ENCODE peak calls at places on chromosomes 11 and 22, in six cellular contexts. One of them, this sample, is unnamed.

GRCh38 chr11:20131744-20132666 is 28.3 kb downstream of the DBX1 start:
- DNase-seq in stimulated activated CD4-positive, alpha-beta T cell treated with anti-CD3 and anti-CD28 coated beads, Interleukin-1b, Interleukin-23, amount 100 ng/mL, for 1 hour: no peak
- DNase-seq in NCI-H146: no peak
- DNase-seq in sciatic nerve: peak; percentile 80
- DNase-seq in bronchial epithelial cell: peak; percentile 45
- DNase-seq in T-cell: peak; percentile 19
- DNase-seq in this sample: no peak

GRCh38 chr22:38316340-38317236 is 645 bp downstream of the CSNK1E start:
- DNase-seq in bronchial epithelial cell: no peak
- DNase-seq in T-cell: peak; percentile 52
- DNase-seq in sciatic nerve: peak; percentile 86
- DNase-seq in stimulated activated CD4-positive, alpha-beta T cell treated with anti-CD3 and anti-CD28 coated beads, Interleukin-1b, Interleukin-23, amount 100 ng/mL, for 1 hour: no peak
- DNase-seq in NCI-H146: peak; percentile 35
- DNase-seq in this sample: no peak

GRCh38 chr22:28031383-28031922 is 112.4 kb upstream of the PITPNB start:
- DNase-seq in bronchial epithelial cell: no peak
- DNase-seq in stimulated activated CD4-positive, alpha-beta T cell treated with anti-CD3 and anti-CD28 coated beads, Interleukin-1b, Interleukin-23, amount 100 ng/mL, for 1 hour: no peak
- DNase-seq in sciatic nerve: peak; percentile 18
- DNase-seq in T-cell: no peak
- DNase-seq in NCI-H146: no peak
- DNase-seq in this sample: no peak

GRCh38 chr11:119999220-119999619 is 138.7 kb downstream of the TRIM29 start:
- DNase-seq in bronchial epithelial cell: peak; percentile 21
- DNase-seq in NCI-H146: peak; percentile 51
- DNase-seq in T-cell: no peak
- DNase-seq in sciatic nerve: no peak
- DNase-seq in stimulated activated CD4-positive, alpha-beta T cell treated with anti-CD3 and anti-CD28 coated beads, Interleukin-1b, Interleukin-23, amount 100 ng/mL, for 1 hour: no peak
- DNase-seq in this sample: no peak

GRCh38 chr11:1298695-1299492 is 10.5 kb downstream of the TOLLIP start:
- DNase-seq in T-cell: no peak
- DNase-seq in stimulated activated CD4-positive, alpha-beta T cell treated with anti-CD3 and anti-CD28 coated beads, Interleukin-1b, Interleukin-23, amount 100 ng/mL, for 1 hour: no peak
- DNase-seq in sciatic nerve: peak; percentile 89
- DNase-seq in NCI-H146: no peak
- DNase-seq in bronchial epithelial cell: peak; percentile 85
- DNase-seq in this sample: peak; percentile 84

GRCh38 chr11:99687320-99687719 is 666.6 kb downstream of the CNTN5 start:
- DNase-seq in NCI-H146: peak; percentile 1
- DNase-seq in stimulated activated CD4-positive, alpha-beta T cell treated with anti-CD3 and anti-CD28 coated beads, Interleukin-1b, Interleukin-23, amount 100 ng/mL, for 1 hour: no peak
- DNase-seq in sciatic nerve: no peak
- DNase-seq in T-cell: no peak
- DNase-seq in bronchial epithelial cell: no peak
- DNase-seq in this sample: no peak

GRCh38 chr11:68314886-68315580 is 2.6 kb downstream of the LRP5 start:
- DNase-seq in sciatic nerve: no peak
- DNase-seq in bronchial epithelial cell: peak; percentile 68
- DNase-seq in NCI-H146: no peak
- DNase-seq in T-cell: no peak
- DNase-seq in stimulated activated CD4-positive, alpha-beta T cell treated with anti-CD3 and anti-CD28 coated beads, Interleukin-1b, Interleukin-23, amount 100 ng/mL, for 1 hour: no peak
- DNase-seq in this sample: no peak

GRCh38 chr11:119380160-119380815 is 1.2 kb downstream of the USP2 start:
- DNase-seq in NCI-H146: no peak
- DNase-seq in T-cell: no peak
- DNase-seq in stimulated activated CD4-positive, alpha-beta T cell treated with anti-CD3 and anti-CD28 coated beads, Interleukin-1b, Interleukin-23, amount 100 ng/mL, for 1 hour: no peak
- DNase-seq in sciatic nerve: peak; percentile 58
- DNase-seq in bronchial epithelial cell: no peak
- DNase-seq in this sample: no peak

GRCh38 chr11:63572026-63572688 is 9.0 kb upstream of the PLAAT2 start:
- DNase-seq in stimulated activated CD4-positive, alpha-beta T cell treated with anti-CD3 and anti-CD28 coated beads, Interleukin-1b, Interleukin-23, amount 100 ng/mL, for 1 hour: no peak
- DNase-seq in T-cell: no peak
- DNase-seq in NCI-H146: no peak
- DNase-seq in sciatic nerve: no peak
- DNase-seq in bronchial epithelial cell: no peak
- DNase-seq in this sample: no peak

GRCh38 chr22:50684986-50685385 is 12.4 kb downstream of the SHANK3 start:
- DNase-seq in NCI-H146: no peak
- DNase-seq in sciatic nerve: no peak
- DNase-seq in bronchial epithelial cell: no peak
- DNase-seq in stimulated activated CD4-positive, alpha-beta T cell treated with anti-CD3 and anti-CD28 coated beads, Interleukin-1b, Interleukin-23, amount 100 ng/mL, for 1 hour: no peak
- DNase-seq in T-cell: no peak
- DNase-seq in this sample: no peak

GRCh38 chr11:134949121-134949591 is 537.1 kb upstream of the B3GAT1 start:
- DNase-seq in NCI-H146: no peak
- DNase-seq in bronchial epithelial cell: peak; percentile 67
- DNase-seq in sciatic nerve: no peak
- DNase-seq in T-cell: no peak
- DNase-seq in stimulated activated CD4-positive, alpha-beta T cell treated with anti-CD3 and anti-CD28 coated beads, Interleukin-1b, Interleukin-23, amount 100 ng/mL, for 1 hour: no peak
- DNase-seq in this sample: no peak

GRCh38 chr22:48827228-48827810 is 1000.4 kb downstream of the BRD1 start:
- DNase-seq in bronchial epithelial cell: peak; percentile 7
- DNase-seq in sciatic nerve: no peak
- DNase-seq in T-cell: no peak
- DNase-seq in NCI-H146: peak; percentile 90
- DNase-seq in stimulated activated CD4-positive, alpha-beta T cell treated with anti-CD3 and anti-CD28 coated beads, Interleukin-1b, Interleukin-23, amount 100 ng/mL, for 1 hour: no peak
- DNase-seq in this sample: no peak

GRCh38 chr22:20258584-20259335 is 9.4 kb downstream of the RTN4R start:
- DNase-seq in T-cell: no peak
- DNase-seq in sciatic nerve: no peak
- DNase-seq in bronchial epithelial cell: no peak
- DNase-seq in stimulated activated CD4-positive, alpha-beta T cell treated with anti-CD3 and anti-CD28 coated beads, Interleukin-1b, Interleukin-23, amount 100 ng/mL, for 1 hour: no peak
- DNase-seq in NCI-H146: no peak
- DNase-seq in this sample: no peak

GRCh38 chr11:44271286-44271685 is 38.7 kb downstream of the ALX4 start:
- DNase-seq in sciatic nerve: no peak
- DNase-seq in bronchial epithelial cell: no peak
- DNase-seq in T-cell: no peak
- DNase-seq in stimulated activated CD4-positive, alpha-beta T cell treated with anti-CD3 and anti-CD28 coated beads, Interleukin-1b, Interleukin-23, amount 100 ng/mL, for 1 hour: no peak
- DNase-seq in NCI-H146: no peak
- DNase-seq in this sample: no peak

GRCh38 chr11:94747136-94748110 is 20.7 kb upstream of the AMOTL1 start:
- DNase-seq in stimulated activated CD4-positive, alpha-beta T cell treated with anti-CD3 and anti-CD28 coated beads, Interleukin-1b, Interleukin-23, amount 100 ng/mL, for 1 hour: no peak
- DNase-seq in sciatic nerve: no peak
- DNase-seq in T-cell: no peak
- DNase-seq in NCI-H146: no peak
- DNase-seq in bronchial epithelial cell: peak; percentile 100
- DNase-seq in this sample: peak; percentile 78

GRCh38 chr11:46346886-46347636 is at the start of gene DGKZ:
- DNase-seq in NCI-H146: peak; percentile 76
- DNase-seq in sciatic nerve: peak; percentile 89
- DNase-seq in bronchial epithelial cell: peak; percentile 60
- DNase-seq in stimulated activated CD4-positive, alpha-beta T cell treated with anti-CD3 and anti-CD28 coated beads, Interleukin-1b, Interleukin-23, amount 100 ng/mL, for 1 hour: peak; percentile 78
- DNase-seq in T-cell: peak; percentile 80
- DNase-seq in this sample: no peak

GRCh38 chr11:28146123-28146751 is 38.0 kb downstream of the METTL15 start:
- DNase-seq in NCI-H146: no peak
- DNase-seq in bronchial epithelial cell: peak; percentile 93
- DNase-seq in sciatic nerve: no peak
- DNase-seq in T-cell: no peak
- DNase-seq in stimulated activated CD4-positive, alpha-beta T cell treated with anti-CD3 and anti-CD28 coated beads, Interleukin-1b, Interleukin-23, amount 100 ng/mL, for 1 hour: no peak
- DNase-seq in this sample: no peak

GRCh38 chr22:46854125-46854870 is 91.8 kb downstream of the TBC1D22A start:
- DNase-seq in NCI-H146: no peak
- DNase-seq in stimulated activated CD4-positive, alpha-beta T cell treated with anti-CD3 and anti-CD28 coated beads, Interleukin-1b, Interleukin-23, amount 100 ng/mL, for 1 hour: no peak
- DNase-seq in sciatic nerve: no peak
- DNase-seq in bronchial epithelial cell: no peak
- DNase-seq in T-cell: no peak
- DNase-seq in this sample: no peak

This sample was measured in RWPE2.